ENCODE peak calls at places on chromosome 6, in four cellular contexts. N is RWPE1, W is endodermal cell, U is heart left ventricle. O is an unnamed sample.

GRCh38 chr6:88730602-88731001 is 232.8 kb downstream of the RNGTT start:
- DNase-seq in N (peak), U (no peak), W (peak), O (no peak)

GRCh38 chr6:100415780-100416179 is 48.9 kb downstream of the SIM1 start:
- DNase-seq in W (no peak), N (no peak), U (no peak), O (no peak)

GRCh38 chr6:131191590-131191989 is 56.3 kb downstream of the AKAP7 start:
- DNase-seq in W (no peak), U (no peak), N (no peak), O (no peak)

GRCh38 chr6:17705778-17706579 is 746 bp downstream of the NUP153 start:
- DNase-seq in U (peak), W (peak), N (peak), O (peak)

GRCh38 chr6:21994821-21995220 is 302.0 kb downstream of the PRL start:
- DNase-seq in W (no peak), U (no peak), N (no peak), O (no peak)

GRCh38 chr6:144248003-144248402 is 37.1 kb upstream of the UTRN start:
- DNase-seq in U (no peak), W (no peak), N (no peak), O (no peak)

GRCh38 chr6:145135702-145136101 is 599.6 kb downstream of the EPM2A start:
- DNase-seq in N (no peak), W (no peak), U (no peak), O (no peak)

GRCh38 chr6:81166770-81167169 is 585.7 kb downstream of the TENT5A start:
- DNase-seq in U (no peak), W (no peak), N (no peak), O (no peak)

GRCh38 chr6:15500901-15501805 is 161.7 kb downstream of the DTNBP1 start:
- DNase-seq in W (no peak), N (no peak), U (no peak), O (no peak)

GRCh38 chr6:143225929-143226328 is 165.2 kb downstream of the AIG1 start:
- DNase-seq in N (peak), U (no peak), W (no peak), O (no peak)

GRCh38 chr6:21771626-21772320 is 178.2 kb downstream of the SOX4 start:
- DNase-seq in W (no peak), U (no peak), N (no peak), O (no peak)

GRCh38 chr6:63305278-63305677 is 14.5 kb downstream of the LGSN start:
- DNase-seq in W (no peak), N (no peak), U (no peak), O (no peak)

GRCh38 chr6:53623497-53623896 is 42.1 kb downstream of the KLHL31 start:
- DNase-seq in U (no peak), W (no peak), N (no peak), O (no peak)

GRCh38 chr6:76532647-76533046 is 460.2 kb upstream of the IMPG1 start:
- DNase-seq in U (no peak), W (no peak), N (no peak), O (no peak)

GRCh38 chr6:81996414-81996813 is 243.9 kb upstream of the TENT5A start:
- DNase-seq in U (no peak), N (peak), W (no peak), O (no peak)

GRCh38 chr6:136737343-136738177 is 54.7 kb downstream of the MAP3K5 start:
- DNase-seq in U (no peak), N (no peak), W (peak), O (no peak)

GRCh38 chr6:2745246-2745645 is 5.5 kb downstream of the MYLK4 start:
- DNase-seq in N (no peak), W (no peak), U (no peak), O (no peak)

GRCh38 chr6:145569140-145569539 is 166.2 kb downstream of the EPM2A start:
- DNase-seq in N (no peak), W (no peak), U (no peak), O (no peak)

GRCh38 chr6:168342626-168343025 is 23.0 kb upstream of the DACT2 start:
- DNase-seq in N (peak), U (no peak), W (no peak), O (no peak)

GRCh38 chr6:136085370-136086115 is 164.6 kb downstream of the MTFR2 start:
- DNase-seq in U (no peak), W (no peak), N (no peak), O (no peak)

GRCh38 chr6:22296936-22297335 is at the start of gene PRL:
- DNase-seq in U (no peak), W (no peak), N (no peak), O (no peak)

GRCh38 chr6:3835055-3835731 is 14.0 kb upstream of the FAM50B start:
- DNase-seq in N (no peak), W (no peak), U (no peak), O (no peak)

GRCh38 chr6:106974999-106975698 is 620 bp upstream of the CD24 start:
- DNase-seq in U (no peak), W (peak), N (peak), O (peak)

GRCh38 chr6:24145690-24146131 is 19.7 kb downstream of the NRSN1 start:
- DNase-seq in N (no peak), W (no peak), U (no peak), O (no peak)

GRCh38 chr6:20237677-20238460 is 25.6 kb upstream of the MBOAT1 start:
- DNase-seq in W (no peak), U (no peak), N (no peak), O (no peak)

GRCh38 chr6:121216928-121217327 is 117.4 kb downstream of the TBC1D32 start:
- DNase-seq in U (no peak), W (no peak), N (no peak), O (peak)

GRCh38 chr6:34462561-34462971 is 3.3 kb upstream of the PACSIN1 start:
- DNase-seq in W (peak), N (no peak), U (peak), O (peak)

GRCh38 chr6:155448823-155449789 is 6.5 kb downstream of the NOX3 start:
- DNase-seq in U (no peak), W (peak), N (no peak), O (no peak)

GRCh38 chr6:44820366-44821158 is 433.1 kb downstream of the CDC5L start:
- DNase-seq in W (no peak), N (peak), U (no peak), O (no peak)

GRCh38 chr6:21111399-21111725 is 482.2 kb upstream of the SOX4 start:
- DNase-seq in W (peak), U (no peak), N (peak), O (no peak)

GRCh38 chr6:91697010-91697694 is 1110.3 kb upstream of the MAP3K7 start:
- DNase-seq in N (peak), W (no peak), U (no peak), O (no peak)

GRCh38 chr6:36721369-36722140 is 23.9 kb downstream of the RAB44 start:
- DNase-seq in N (no peak), W (no peak), U (no peak), O (no peak)

GRCh38 chr6:139124887-139125672 is 9.8 kb upstream of the HECA start:
- DNase-seq in W (peak), N (peak), U (peak), O (peak)

GRCh38 chr6:36734486-36735060 is 36.9 kb downstream of the RAB44 start:
- DNase-seq in U (no peak), W (no peak), N (no peak), O (no peak)

GRCh38 chr6:73519943-73520687 is 717 bp downstream of the EEF1A1 start:
- DNase-seq in U (peak), W (peak), N (no peak), O (peak)

GRCh38 chr6:137025786-137026730 is 18.7 kb downstream of the IL20RA start:
- DNase-seq in W (no peak), N (peak), U (no peak), O (no peak)

DNA sequence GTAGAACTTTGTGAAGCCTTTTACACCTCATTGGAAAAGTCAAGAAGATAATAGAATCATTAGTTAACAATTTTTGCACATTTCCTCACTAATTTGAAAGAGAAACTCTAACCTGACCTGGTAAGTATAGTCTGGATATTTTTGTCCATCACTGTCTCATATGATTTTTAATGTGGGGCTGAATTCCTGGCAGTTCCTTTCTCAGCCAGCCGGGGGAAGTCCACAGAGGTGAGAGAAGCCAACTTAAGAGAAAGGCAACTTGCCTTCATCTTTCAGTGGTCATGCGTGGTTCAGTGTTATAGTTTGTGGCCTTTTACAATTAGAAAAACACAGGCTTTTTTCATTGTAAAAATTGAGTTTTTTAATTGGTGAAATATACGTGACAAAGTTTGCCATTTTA is 80.6 kb downstream of the CDYL start:
- DNase-seq in N (no peak), W (no peak), U (no peak), O (no peak)
- TF ChIP-seq CTCF in N (no peak), W (peak), U (no peak), O (peak)

GRCh38 chr6:52325695-52326471 is 36.1 kb upstream of the PAQR8 start:
- DNase-seq in U (no peak), W (peak), N (no peak), O (peak)
- H3K27ac ChIP-seq in U (no peak), W (peak), N (no peak), O (peak)

DNA sequence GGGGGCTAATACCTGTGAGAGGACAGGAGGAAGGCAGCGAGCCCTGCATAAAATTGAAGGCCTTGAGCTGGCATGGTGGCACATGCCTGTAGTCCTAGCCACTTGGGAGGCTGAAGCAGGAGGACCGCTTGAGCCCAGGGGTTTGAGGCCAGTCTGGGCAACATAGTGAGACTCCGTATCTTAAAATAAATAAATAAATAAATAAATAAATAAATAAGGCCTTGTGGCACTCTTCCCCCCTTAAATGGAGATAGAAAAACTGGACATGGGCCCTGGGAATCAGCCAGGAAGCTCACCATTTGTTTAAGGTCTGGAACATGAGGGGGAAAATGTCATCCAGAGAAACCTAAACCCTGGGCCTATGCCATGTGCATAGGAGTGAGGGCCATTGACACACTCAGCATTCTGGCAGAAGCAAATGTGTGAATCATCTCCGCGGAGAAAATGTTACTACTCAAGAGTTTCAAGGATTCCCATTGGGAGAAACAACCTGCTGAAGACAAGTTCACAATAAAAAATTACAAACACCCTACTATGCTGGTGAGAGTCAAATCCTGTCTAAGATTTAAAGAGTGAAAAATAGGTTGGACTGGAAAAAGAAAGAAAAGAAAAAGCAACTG is 51.9 kb upstream of the UBR2 start:
- DNase-seq in U (no peak), N (no peak), W (no peak), O (no peak)
- TF ChIP-seq CTCF in U (no peak), N (no peak), W (no peak), O (no peak)

GRCh38 chr6:134170844-134171243 is 118.4 kb upstream of the SLC2A12 start:
- DNase-seq in N (no peak), U (no peak), W (no peak), O (peak)

GRCh38 chr6:134173007-134173690 is 120.7 kb upstream of the SLC2A12 start:
- DNase-seq in W (no peak), U (no peak), N (peak), O (no peak)

GRCh38 chr6:134171517-134171916 is 119.1 kb upstream of the SLC2A12 start:
- DNase-seq in N (no peak), W (no peak), U (no peak), O (no peak)

GRCh38 chr6:134173936-134174789 is 121.7 kb upstream of the SLC2A12 start:
- DNase-seq in W (peak), U (peak), N (peak), O (peak)

DNA sequence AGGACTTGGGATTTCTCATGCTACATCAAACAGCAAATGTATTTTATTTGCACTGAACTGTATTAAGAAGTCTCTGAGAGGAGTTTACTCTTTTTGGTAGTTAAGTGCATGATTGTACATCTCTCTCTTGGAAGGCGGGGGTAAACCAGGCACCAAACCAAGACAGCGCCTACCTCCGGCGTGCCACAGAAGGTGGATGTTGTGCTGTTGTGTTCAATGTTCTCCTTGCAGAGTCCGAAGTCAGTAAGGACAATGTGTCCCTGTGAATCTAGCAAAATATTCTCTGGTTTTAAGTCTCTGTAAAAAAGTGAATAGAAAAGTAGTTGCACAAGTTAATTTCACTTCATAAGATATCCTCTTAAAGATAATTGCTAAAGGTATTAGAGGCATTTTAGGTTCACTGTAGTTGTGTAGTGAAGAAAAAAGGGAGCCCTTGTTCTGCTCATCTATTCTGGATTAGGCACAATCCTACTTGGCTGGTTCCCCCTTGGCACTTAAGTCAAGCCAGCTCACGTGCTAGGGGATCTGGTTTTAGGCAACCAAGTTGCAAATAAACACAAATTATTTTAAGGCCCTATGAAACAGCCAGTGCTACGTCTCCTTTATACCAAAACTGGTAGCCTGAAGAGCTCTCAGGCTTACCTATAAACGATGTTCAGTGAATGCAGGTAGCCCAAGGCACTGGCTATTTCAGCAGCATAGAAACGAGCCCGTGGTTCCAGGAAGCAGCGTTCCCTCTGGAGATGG is 119.8 kb upstream of the SLC2A12 start:
- DNase-seq in W (no peak), U (no peak), N (no peak), O (no peak)
- H3K27ac ChIP-seq in W (no peak), U (peak), N (no peak), O (no peak)

GRCh38 chr6:98769546-98769945 is 64.8 kb upstream of the POU3F2 start:
- DNase-seq in U (no peak), W (peak), N (peak), O (peak)
- TF ChIP-seq CTCF in U (no peak), W (peak), N (no peak), O (peak)

GRCh38 chr6:41785689-41786450 is 1.6 kb upstream of the TOMM6 start:
- DNase-seq in N (no peak), U (no peak), W (no peak), O (no peak)

GRCh38 chr6:41787219-41787917 is at the start of gene TOMM6:
- DNase-seq in W (peak), N (peak), U (peak), O (peak)

GRCh38 chr6:41784581-41785171 is 2.8 kb upstream of the TOMM6 start:
- DNase-seq in U (no peak), W (no peak), N (no peak), O (no peak)

GRCh38 chr6:41785254-41785653 is 2.2 kb upstream of the TOMM6 start:
- DNase-seq in U (no peak), W (no peak), N (no peak), O (no peak)

GRCh38 chr6:41786451-41787218 is 859 bp upstream of the TOMM6 start:
- DNase-seq in N (peak), U (peak), W (peak), O (peak)
- H3K27ac ChIP-seq in N (peak), U (peak), W (peak), O (peak)

DNA sequence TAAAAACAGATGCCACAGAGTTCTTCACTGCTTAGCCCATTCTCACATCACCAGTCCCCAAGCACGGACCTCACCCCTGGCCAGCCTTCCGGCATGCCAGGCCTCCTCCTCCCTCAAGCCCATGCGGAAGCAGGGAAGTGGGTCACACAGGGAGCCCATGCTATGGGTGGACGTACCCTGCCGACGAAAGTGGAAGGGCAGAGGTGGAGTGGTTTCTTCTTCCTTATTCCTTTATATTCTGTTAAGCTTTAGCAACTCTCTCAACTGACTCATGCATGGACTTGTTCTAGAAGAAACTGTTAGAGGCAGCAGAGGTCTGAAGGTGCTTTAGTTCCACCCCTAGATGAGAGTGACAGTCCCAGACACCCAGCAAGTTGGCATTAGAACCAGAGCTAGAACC is 118.6 kb downstream of the LY86 start:
- DNase-seq in W (no peak), N (no peak), U (no peak), O (no peak)
- TF ChIP-seq CTCF in W (no peak), N (no peak), U (no peak), O (no peak)

GRCh38 chr6:125552819-125553218 is 196.6 kb upstream of the HEY2 start:
- DNase-seq in N (no peak), U (no peak), W (no peak), O (no peak)

GRCh38 chr6:125558907-125559306 is 190.5 kb upstream of the HEY2 start:
- DNase-seq in W (peak), U (no peak), N (peak), O (peak)

GRCh38 chr6:125554456-125554855 is 195.0 kb upstream of the HEY2 start:
- DNase-seq in W (no peak), N (no peak), U (no peak), O (no peak)

GRCh38 chr6:125558451-125558850 is 191.0 kb upstream of the HEY2 start:
- DNase-seq in N (no peak), U (no peak), W (peak), O (peak)
- H3K27ac ChIP-seq in N (no peak), U (no peak), W (no peak), O (peak)

GRCh38 chr6:10956776-10957175 is 69.9 kb downstream of the SYCP2L start:
- DNase-seq in U (no peak), N (no peak), W (no peak), O (no peak)

GRCh38 chr6:10947966-10948365 is 61.1 kb downstream of the SYCP2L start:
- DNase-seq in W (no peak), N (no peak), U (no peak), O (no peak)

GRCh38 chr6:10954590-10955010 is 67.7 kb downstream of the SYCP2L start:
- DNase-seq in W (peak), U (peak), N (peak), O (peak)

GRCh38 chr6:10949579-10950490 is 63.0 kb downstream of the SYCP2L start:
- DNase-seq in U (no peak), N (no peak), W (no peak), O (no peak)

GRCh38 chr6:10951675-10952282 is 64.9 kb downstream of the SYCP2L start:
- DNase-seq in W (no peak), U (no peak), N (peak), O (peak)
- TF ChIP-seq CTCF in W (peak), U (peak), N (peak), O (peak)